ENCODE peak calls at places on chromosome 15, in four cellular contexts. W is activated naive CD8-positive, alpha-beta T cell treated with anti-CD3 and anti-CD28 coated beads, Interleukin-2, amount 50 U/mL, for 24 hours; U is body of pancreas; T is hepatic stellate cell. E is an unnamed sample.
A peak's percentile ranks its signal among the peaks of the same experiment; 100 is the strongest.

GRCh38 chr15:20346082-20346805 is 195.4 kb downstream of the GOLGA6L6 start:
- DNase-seq in W (no peak), U (no peak), T (peak; percentile 12), E (no peak)

GRCh38 chr15:82985688-82986441 is at the start of gene RAMAC:
- DNase-seq in W (peak; percentile 88), U (peak; percentile 97), T (peak; percentile 86), E (peak; percentile 90)

GRCh38 chr15:93088200-93088980 is 621 bp downstream of the RGMA start:
- DNase-seq in W (peak; percentile 22), U (peak; percentile 24), T (no peak), E (peak; percentile 29)

GRCh38 chr15:88255109-88255495 is 1.4 kb downstream of the NTRK3 start:
- DNase-seq in W (no peak), U (no peak), T (no peak), E (peak; percentile 5)

GRCh38 chr15:35442734-35443133 is 103.2 kb downstream of the DPH6 start:
- DNase-seq in W (no peak), U (no peak), T (no peak), E (no peak)

GRCh38 chr15:82697735-82698407 is 11.8 kb downstream of the AP3B2 start:
- DNase-seq in W (no peak), U (no peak), T (no peak), E (no peak)

GRCh38 chr15:63023351-63023945 is 19.1 kb upstream of the TPM1 start:
- DNase-seq in W (no peak), U (no peak), T (peak; percentile 53), E (no peak)

GRCh38 chr15:55764398-55764797 is 21.4 kb upstream of the PRTG start:
- DNase-seq in W (no peak), U (no peak), T (no peak), E (no peak)

GRCh38 chr15:36468746-36469145 is 110.7 kb upstream of the CDIN1 start:
- DNase-seq in W (no peak), U (no peak), T (peak; percentile 8), E (no peak)

GRCh38 chr15:100859970-100860828 is 19.4 kb upstream of the ALDH1A3 start:
- DNase-seq in W (no peak), U (no peak), T (no peak), E (no peak)

GRCh38 chr15:94253742-94254141 is 22.4 kb downstream of the MCTP2 start:
- DNase-seq in W (no peak), U (no peak), T (no peak), E (no peak)

GRCh38 chr15:53102483-53102882 is 312.3 kb upstream of the ONECUT1 start:
- DNase-seq in W (no peak), U (no peak), T (no peak), E (no peak)

GRCh38 chr15:39920510-39921273 is 626 bp upstream of the GPR176 start:
- DNase-seq in W (peak; percentile 87), U (peak; percentile 70), T (peak; percentile 75), E (peak; percentile 88)

GRCh38 chr15:77597804-77598453 is 34.8 kb downstream of the LINGO1 start:
- DNase-seq in W (no peak), U (no peak), T (no peak), E (no peak)

GRCh38 chr15:63973212-63974009 is 72.9 kb downstream of the DAPK2 start:
- DNase-seq in W (no peak), U (no peak), T (no peak), E (no peak)

GRCh38 chr15:45642203-45642932 is 7.5 kb downstream of the SQOR start:
- DNase-seq in W (no peak), U (no peak), T (peak; percentile 73), E (no peak)

GRCh38 chr15:55859681-55860080 is 116.7 kb upstream of the PRTG start:
- DNase-seq in W (no peak), U (no peak), T (no peak), E (no peak)

GRCh38 chr15:69194854-69195253 is 34.4 kb downstream of the GLCE start:
- DNase-seq in W (no peak), U (peak; percentile 14), T (no peak), E (no peak)

GRCh38 chr15:76309561-76310330 is 1.5 kb downstream of the ETFA start:
- DNase-seq in W (no peak), U (no peak), T (no peak), E (no peak)

GRCh38 chr15:68679961-68680371 is 101.2 kb downstream of the CORO2B start:
- DNase-seq in W (no peak), U (no peak), T (no peak), E (no peak)

GRCh38 chr15:85730001-85730820 is 64.5 kb downstream of the KLHL25 start:
- DNase-seq in W (no peak), U (peak; percentile 71), T (peak; percentile 57), E (peak; percentile 35)

GRCh38 chr15:25838871-25839195 is 24.3 kb downstream of the ATP10A start:
- DNase-seq in W (no peak), U (no peak), T (no peak), E (no peak)

GRCh38 chr15:72685301-72685924 is 569 bp downstream of the HIGD2B start:
- DNase-seq in W (peak; percentile 4), U (no peak), T (no peak), E (no peak)

GRCh38 chr15:85296615-85297402 is 83.6 kb upstream of the AKAP13 start:
- DNase-seq in W (peak; percentile 75), U (peak; percentile 84), T (peak; percentile 59), E (peak; percentile 71)

GRCh38 chr15:31083394-31083790 is 18.1 kb downstream of the TRPM1 start:
- DNase-seq in W (no peak), U (peak; percentile 44), T (no peak), E (no peak)

GRCh38 chr15:68924866-68925599 is 5.3 kb upstream of the SPESP1 start:
- DNase-seq in W (peak; percentile 64), U (peak; percentile 85), T (peak; percentile 75), E (peak; percentile 73)

GRCh38 chr15:98738689-98739411 is 90.5 kb downstream of the IGF1R start:
- DNase-seq in W (no peak), U (no peak), T (no peak), E (no peak)

GRCh38 chr15:20340331-20340811 is 201.2 kb downstream of the GOLGA6L6 start:
- DNase-seq in W (peak; percentile 33), U (no peak), T (peak; percentile 0), E (peak; percentile 34)

GRCh38 chr15:70096215-70096974 is 1.3 kb downstream of the TLE3 start:
- DNase-seq in W (peak; percentile 66), U (peak; percentile 36), T (peak; percentile 72), E (peak; percentile 73)

GRCh38 chr15:97470417-97470816 is 490.1 kb upstream of the ARRDC4 start:
- DNase-seq in W (no peak), U (no peak), T (no peak), E (no peak)

GRCh38 chr15:68542771-68543544 is 35.8 kb upstream of the CORO2B start:
- DNase-seq in W (no peak), U (peak; percentile 54), T (peak; percentile 90), E (no peak)

GRCh38 chr15:39184701-39185390 is 396.0 kb upstream of the THBS1 start:
- DNase-seq in W (no peak), U (no peak), T (no peak), E (no peak)

GRCh38 chr15:57861039-57861638 is 154.6 kb downstream of the POLR2M start:
- DNase-seq in W (no peak), U (peak; percentile 39), T (peak; percentile 8), E (no peak)

GRCh38 chr15:67148196-67148701 is 82.8 kb downstream of the SMAD3 start:
- DNase-seq in W (no peak), U (peak; percentile 53), T (no peak), E (no peak)

GRCh38 chr15:69992326-69992725 is 105.4 kb downstream of the TLE3 start:
- DNase-seq in W (no peak), U (no peak), T (no peak), E (no peak)

GRCh38 chr15:92653836-92654524 is 1.6 kb downstream of the FAM174B start:
- DNase-seq in W (no peak), U (peak; percentile 94), T (no peak), E (no peak)

GRCh38 chr15:60120100-60120499 is 116.0 kb downstream of the FOXB1 start:
- DNase-seq in W (no peak), U (no peak), T (no peak), E (no peak)

GRCh38 chr15:41690636-41691035 is 30.4 kb downstream of the MGA start:
- DNase-seq in W (no peak), U (no peak), T (no peak), E (no peak)

GRCh38 chr15:39360417-39360816 is 220.5 kb upstream of the THBS1 start:
- DNase-seq in W (no peak), U (no peak), T (no peak), E (no peak)

E was measured in stimulated activated naive CD8-positive, alpha-beta T cell treated with anti-CD3 and anti-CD28 coated beads, Interleukin-15, Interleukin-2, amounts not matched to agents 100 U/mL and 50 U/mL, for 24 hours.